ENCODE peak calls at places on chromosomes 7 and 10, in ten cellular contexts. T is K562, C is vagina, W is stomach, O is upper lobe of left lung, V is suprapubic skin, A is breast epithelium, E is spleen, X is H1, Z is sigmoid colon. S is an unnamed sample.

GRCh38 chr7:31382722-31383121 is 42.2 kb upstream of the NEUROD6 start:
- DNase-seq in E (no peak), C (no peak), Z (no peak), W (no peak), X (no peak), T (no peak), A (no peak), O (no peak), V (no peak), S (no peak)

GRCh38 chr10:76743169-76743568 is 894.4 kb downstream of the KCNMA1 start:
- DNase-seq in C (no peak), V (no peak), Z (no peak), W (no peak), E (no peak), A (no peak), O (no peak), X (no peak), T (no peak), S (no peak)

GRCh38 chr10:68010426-68010825 is 64.7 kb downstream of the HERC4 start:
- DNase-seq in V (no peak), C (no peak), O (no peak), A (no peak), W (no peak), E (no peak), Z (no peak), X (no peak), T (no peak), S (no peak)

GRCh38 chr10:99292159-99292558 is 37.0 kb upstream of the CNNM1 start:
- DNase-seq in A (no peak), C (no peak), Z (no peak), X (no peak), T (no peak), V (no peak), W (no peak), O (no peak), E (no peak), S (no peak)

GRCh38 chr10:131173484-131174210 is 137.9 kb downstream of the TCERG1L start:
- DNase-seq in Z (peak; percentile 26), V (no peak), W (peak; percentile 24), T (no peak), O (no peak), C (peak; percentile 70), E (no peak), A (no peak), X (no peak), S (no peak)

GRCh38 chr10:30529373-30529998 is 95.5 kb downstream of the MAP3K8 start:
- DNase-seq in A (no peak), C (no peak), X (no peak), E (peak; percentile 96), O (peak; percentile 90), W (peak; percentile 70), T (no peak), Z (peak; percentile 85), V (peak; percentile 75), S (peak; percentile 39)

GRCh38 chr7:118245267-118246040 is 20.9 kb downstream of the ANKRD7 start:
- DNase-seq in A (no peak), W (no peak), Z (no peak), V (no peak), E (no peak), T (no peak), X (no peak), C (no peak), O (no peak), S (no peak)

GRCh38 chr10:49115015-49115795 is at the start of gene VSTM4:
- DNase-seq in W (no peak), V (no peak), Z (peak; percentile 80), T (peak; percentile 87), O (peak; percentile 92), A (no peak), C (peak; percentile 95), X (no peak), E (no peak), S (no peak)

GRCh38 chr7:85104432-85105205 is 82.2 kb downstream of the SEMA3D start:
- DNase-seq in C (no peak), V (no peak), X (no peak), T (no peak), E (no peak), Z (no peak), O (no peak), A (no peak), W (no peak), S (no peak)

GRCh38 chr10:12416396-12417090 is 67.2 kb downstream of the CAMK1D start:
- DNase-seq in X (no peak), V (no peak), Z (no peak), W (no peak), T (no peak), A (no peak), E (peak; percentile 54), C (no peak), O (no peak), S (no peak)

GRCh38 chr10:47183726-47184084 is 116.3 kb upstream of the GDF10 start:
- DNase-seq in Z (no peak), T (no peak), E (no peak), O (no peak), A (no peak), X (no peak), W (no peak), C (no peak), V (no peak), S (no peak)
- TF ChIP-seq POLR2AphosphoS5 in Z (peak; percentile 72), T (no peak), E (no peak), O (no peak), A (no peak), X (no peak), W (no peak), C (peak; percentile 31), V (peak; percentile 80), S (no peak)

GRCh38 chr10:101063162-101063525 is 1.4 kb downstream of the KAZALD1 start:
- DNase-seq in T (peak; percentile 30), W (no peak), O (no peak), X (no peak), V (no peak), C (no peak), E (no peak), A (no peak), Z (no peak), S (no peak)

GRCh38 chr10:101061814-101062230 is at the start of gene KAZALD1:
- DNase-seq in Z (no peak), O (peak; percentile 84), V (no peak), T (no peak), E (peak; percentile 81), A (no peak), X (no peak), W (no peak), C (no peak), S (no peak)

GRCh38 chr10:101062231-101063161 is 707 bp downstream of the KAZALD1 start:
- DNase-seq in W (peak; percentile 76), E (peak; percentile 90), V (peak; percentile 76), C (no peak), T (peak; percentile 70), A (no peak), O (peak; percentile 93), Z (peak; percentile 71), X (no peak), S (peak; percentile 61)

GRCh38 chr10:101060036-101060950 is 1.5 kb upstream of the KAZALD1 start:
- DNase-seq in A (peak; percentile 91), Z (peak; percentile 97), O (no peak), E (peak; percentile 94), C (no peak), V (peak; percentile 96), T (peak; percentile 73), X (no peak), W (peak; percentile 94), S (no peak)

DNA sequence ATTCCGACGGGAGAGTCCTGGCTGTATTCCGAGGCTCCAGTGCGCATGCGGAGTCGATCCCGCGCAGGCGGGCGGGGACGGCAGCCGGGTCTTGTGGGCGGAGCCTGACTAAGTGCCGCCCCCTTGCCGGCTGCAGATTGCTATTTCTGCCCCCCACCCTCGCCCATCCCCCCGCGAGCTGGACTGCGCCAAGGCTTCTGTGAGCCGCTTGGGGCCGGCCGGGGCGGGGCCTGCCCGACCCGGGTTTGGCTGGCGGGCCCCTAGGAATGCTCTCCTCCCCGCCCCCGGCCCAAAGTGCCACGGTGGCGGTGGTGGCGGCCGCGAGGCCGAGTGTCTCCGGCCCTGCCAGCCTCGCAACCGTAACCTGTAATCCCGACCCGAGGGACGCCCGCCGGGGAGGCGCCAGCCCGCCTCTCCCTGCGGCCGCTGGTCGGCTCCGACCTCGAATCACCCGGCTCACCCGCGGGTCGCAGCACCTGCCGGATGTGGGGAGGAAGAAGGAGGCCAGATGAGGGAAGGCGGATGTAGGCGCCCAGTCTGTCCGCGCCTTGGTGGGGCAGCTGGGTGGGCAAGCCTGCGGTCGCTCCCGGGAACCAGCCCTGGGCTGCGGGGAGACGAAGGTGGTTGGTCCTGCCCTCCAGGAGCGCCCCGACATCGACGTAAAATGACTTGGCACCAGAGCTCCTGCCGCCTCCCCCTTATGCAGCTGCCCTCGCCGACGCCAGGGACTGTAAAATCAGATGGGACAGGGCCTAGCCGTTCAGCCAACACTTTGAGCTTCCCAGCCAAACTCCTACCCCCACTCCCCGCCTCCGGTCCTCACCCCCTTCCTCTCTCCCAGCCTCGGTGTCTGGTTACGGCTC is 607 bp upstream of the KAZALD1 start:
- DNase-seq in A (peak; percentile 88), T (peak; percentile 96), W (peak; percentile 97), C (no peak), O (peak; percentile 97), Z (peak; percentile 96), E (peak; percentile 97), V (peak; percentile 76), X (peak; percentile 90), S (peak; percentile 92)
- TF ChIP-seq POLR2A in A (no peak), T (peak; percentile 68), W (no peak), C (no peak), O (peak; percentile 80), Z (no peak), E (peak; percentile 42), V (no peak), X (peak; percentile 26), S (no peak)

DNA sequence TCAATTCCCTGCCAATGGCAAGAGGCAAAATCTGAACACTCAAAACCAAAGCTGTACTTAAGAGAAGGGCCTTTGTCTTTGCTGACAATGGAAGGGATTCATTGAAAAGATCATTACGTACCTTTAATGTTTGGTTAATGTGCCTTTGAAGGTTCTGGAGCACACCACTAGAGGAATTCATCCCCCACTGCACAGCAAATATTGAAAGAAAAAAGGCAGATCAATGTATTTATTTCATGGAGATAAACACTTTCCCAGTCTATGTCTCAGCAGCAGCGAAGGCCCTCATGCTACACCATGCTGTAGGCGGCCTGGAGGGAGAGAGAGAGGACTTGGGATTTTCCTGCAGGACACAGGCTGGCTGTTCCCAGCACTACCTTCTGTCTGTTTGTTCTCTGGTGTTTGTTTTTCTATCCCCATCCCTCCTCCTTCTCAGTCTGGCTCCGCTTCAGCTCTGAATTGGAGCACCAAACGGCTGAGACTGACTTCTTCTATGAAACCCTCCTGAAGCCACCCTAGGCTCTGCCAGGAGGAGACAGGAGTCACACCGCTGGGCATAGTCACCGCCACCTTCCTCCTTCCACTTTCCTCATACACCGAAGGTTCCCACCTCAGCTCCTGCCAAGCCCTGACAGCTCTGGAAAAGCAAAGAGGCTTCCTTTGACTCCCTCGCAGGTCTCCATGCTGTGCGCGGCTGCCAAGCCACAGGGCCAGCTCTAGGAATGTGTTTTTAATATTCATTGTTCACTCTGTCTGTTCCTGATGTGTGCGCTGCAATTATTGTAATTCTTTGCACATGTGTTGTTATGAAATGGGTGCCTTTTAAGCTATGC is 301.5 kb downstream of the FZD1 start:
- DNase-seq in T (no peak), E (no peak), W (peak; percentile 36), A (peak; percentile 68), Z (no peak), X (no peak), C (no peak), O (peak; percentile 24), V (peak; percentile 62), S (no peak)
- TF ChIP-seq POLR2AphosphoS5 in T (no peak), E (no peak), W (no peak), A (no peak), Z (no peak), X (no peak), C (no peak), O (no peak), V (peak; percentile 50), S (no peak)

GRCh38 chr10:64484931-64485330 is 963.7 kb downstream of the REEP3 start:
- DNase-seq in Z (no peak), T (no peak), E (no peak), O (no peak), W (no peak), V (no peak), C (no peak), A (no peak), X (no peak), S (no peak)
- TF ChIP-seq POLR2A in Z (no peak), T (no peak), E (no peak), O (no peak), W (no peak), V (no peak), C (no peak), A (no peak), X (no peak), S (no peak)